ENCODE peak calls at places on chromosome 14, in four cellular contexts. One of them, this sample, is unnamed.

GRCh38 chr14:35333797-35334743 is 41.9 kb downstream of the PSMA6 start:
- DNase-seq in breast epithelium: no peak
- DNase-seq in endothelial cell of umbilical vein: no peak
- DNase-seq in heart left ventricle: no peak
- DNase-seq in this sample: peak; percentile 53

GRCh38 chr14:36820111-36820709 is 158.6 kb downstream of the PAX9 start:
- DNase-seq in endothelial cell of umbilical vein: no peak
- DNase-seq in breast epithelium: no peak
- DNase-seq in heart left ventricle: no peak
- DNase-seq in this sample: no peak

GRCh38 chr14:61498811-61499210 is 177.4 kb downstream of the PRKCH start:
- DNase-seq in endothelial cell of umbilical vein: peak; percentile 91
- DNase-seq in heart left ventricle: no peak
- DNase-seq in breast epithelium: no peak
- DNase-seq in this sample: peak; percentile 41

GRCh38 chr14:101034986-101035385 is 131.5 kb upstream of the RTL1 start:
- DNase-seq in endothelial cell of umbilical vein: no peak
- DNase-seq in heart left ventricle: no peak
- DNase-seq in breast epithelium: no peak
- DNase-seq in this sample: no peak

GRCh38 chr14:63752449-63753169 is 24.7 kb upstream of the SGPP1 start:
- DNase-seq in breast epithelium: no peak
- DNase-seq in heart left ventricle: peak; percentile 19
- DNase-seq in endothelial cell of umbilical vein: no peak
- DNase-seq in this sample: peak; percentile 55

GRCh38 chr14:91918159-91918883 is 29.2 kb downstream of the FBLN5 start:
- DNase-seq in breast epithelium: no peak
- DNase-seq in heart left ventricle: no peak
- DNase-seq in endothelial cell of umbilical vein: no peak
- DNase-seq in this sample: no peak

GRCh38 chr14:67391266-67391665 is 20.7 kb downstream of the PLEK2 start:
- DNase-seq in breast epithelium: no peak
- DNase-seq in heart left ventricle: no peak
- DNase-seq in endothelial cell of umbilical vein: no peak
- DNase-seq in this sample: no peak

GRCh38 chr14:29166507-29166906 is 399.9 kb downstream of the FOXG1 start:
- DNase-seq in breast epithelium: no peak
- DNase-seq in endothelial cell of umbilical vein: no peak
- DNase-seq in heart left ventricle: no peak
- DNase-seq in this sample: no peak

GRCh38 chr14:84885061-84885460 is 644.9 kb upstream of the FLRT2 start:
- DNase-seq in heart left ventricle: no peak
- DNase-seq in endothelial cell of umbilical vein: no peak
- DNase-seq in breast epithelium: no peak
- DNase-seq in this sample: no peak

GRCh38 chr14:94239416-94239815 is 53.7 kb downstream of the SERPINA10 start:
- DNase-seq in heart left ventricle: no peak
- DNase-seq in endothelial cell of umbilical vein: no peak
- DNase-seq in breast epithelium: no peak
- DNase-seq in this sample: no peak

GRCh38 chr14:101473045-101473729 is 88.1 kb upstream of the DIO3 start:
- DNase-seq in heart left ventricle: no peak
- DNase-seq in endothelial cell of umbilical vein: no peak
- DNase-seq in breast epithelium: no peak
- DNase-seq in this sample: no peak

GRCh38 chr14:34081126-34081575 is 130.3 kb upstream of the EGLN3 start:
- DNase-seq in breast epithelium: no peak
- DNase-seq in endothelial cell of umbilical vein: no peak
- DNase-seq in heart left ventricle: peak; percentile 47
- DNase-seq in this sample: no peak

GRCh38 chr14:78566017-78566858 is 396.1 kb downstream of the NRXN3 start:
- DNase-seq in heart left ventricle: peak; percentile 74
- DNase-seq in breast epithelium: peak; percentile 35
- DNase-seq in endothelial cell of umbilical vein: peak; percentile 82
- DNase-seq in this sample: peak; percentile 67

GRCh38 chr14:38357557-38357956 is 101.7 kb upstream of the CLEC14A start:
- DNase-seq in endothelial cell of umbilical vein: peak; percentile 97
- DNase-seq in breast epithelium: no peak
- DNase-seq in heart left ventricle: no peak
- DNase-seq in this sample: no peak

GRCh38 chr14:67358914-67359313 is 690 bp downstream of the ATP6V1D start:
- DNase-seq in breast epithelium: no peak
- DNase-seq in endothelial cell of umbilical vein: no peak
- DNase-seq in heart left ventricle: no peak
- DNase-seq in this sample: peak; percentile 7

GRCh38 chr14:88614218-88614907 is 51.5 kb downstream of the ZC3H14 start:
- DNase-seq in heart left ventricle: no peak
- DNase-seq in breast epithelium: no peak
- DNase-seq in endothelial cell of umbilical vein: peak; percentile 61
- DNase-seq in this sample: no peak

GRCh38 chr14:78162202-78162601 is 8.0 kb upstream of the NRXN3 start:
- DNase-seq in heart left ventricle: no peak
- DNase-seq in breast epithelium: no peak
- DNase-seq in endothelial cell of umbilical vein: no peak
- DNase-seq in this sample: peak; percentile 58

GRCh38 chr14:68195126-68195525 is 375.5 kb downstream of the RAD51B start:
- DNase-seq in heart left ventricle: no peak
- DNase-seq in breast epithelium: no peak
- DNase-seq in endothelial cell of umbilical vein: no peak
- DNase-seq in this sample: no peak

GRCh38 chr14:100770046-100770445 is 43.4 kb downstream of the DLK1 start:
- DNase-seq in breast epithelium: no peak
- DNase-seq in heart left ventricle: no peak
- DNase-seq in endothelial cell of umbilical vein: no peak
- DNase-seq in this sample: no peak

GRCh38 chr14:35301334-35302210 is 9.4 kb downstream of the PSMA6 start:
- DNase-seq in endothelial cell of umbilical vein: no peak
- DNase-seq in breast epithelium: no peak
- DNase-seq in heart left ventricle: no peak
- DNase-seq in this sample: no peak

GRCh38 chr14:102295301-102295700 is 9.7 kb downstream of the MOK start:
- DNase-seq in endothelial cell of umbilical vein: no peak
- DNase-seq in heart left ventricle: no peak
- DNase-seq in breast epithelium: no peak
- DNase-seq in this sample: peak; percentile 44

DNA sequence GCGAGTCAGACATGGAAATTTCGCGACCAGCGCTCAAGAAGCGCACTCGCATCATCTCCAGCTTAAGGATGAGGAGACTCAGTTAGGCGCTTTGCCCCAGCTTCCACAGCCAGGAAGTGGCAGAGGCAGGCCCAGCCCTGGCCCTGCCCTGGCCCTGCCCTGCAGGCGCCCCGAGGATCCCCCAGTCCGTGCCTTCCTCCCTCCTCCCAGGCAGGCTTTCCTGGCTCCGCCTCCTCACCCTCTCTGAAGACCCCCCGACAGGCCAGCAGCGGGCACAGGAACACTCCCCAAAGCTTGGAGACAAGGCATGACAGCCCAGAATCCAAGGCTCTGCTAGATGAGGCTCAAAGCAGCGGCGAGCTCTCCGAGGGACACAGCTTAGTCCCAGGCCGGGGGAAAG is 25.1 kb downstream of the UBR7 start:
- DNase-seq in heart left ventricle: no peak
- DNase-seq in breast epithelium: no peak
- DNase-seq in endothelial cell of umbilical vein: no peak
- DNase-seq in this sample: no peak
- H3K4me3 ChIP-seq in heart left ventricle: no peak overlapping the region
- H3K4me3 ChIP-seq in breast epithelium: peak overlapping the region; percentile 71
- H3K4me3 ChIP-seq in endothelial cell of umbilical vein: peak overlapping the region; percentile 14
- H3K4me3 ChIP-seq in this sample: no peak overlapping the region

DNA sequence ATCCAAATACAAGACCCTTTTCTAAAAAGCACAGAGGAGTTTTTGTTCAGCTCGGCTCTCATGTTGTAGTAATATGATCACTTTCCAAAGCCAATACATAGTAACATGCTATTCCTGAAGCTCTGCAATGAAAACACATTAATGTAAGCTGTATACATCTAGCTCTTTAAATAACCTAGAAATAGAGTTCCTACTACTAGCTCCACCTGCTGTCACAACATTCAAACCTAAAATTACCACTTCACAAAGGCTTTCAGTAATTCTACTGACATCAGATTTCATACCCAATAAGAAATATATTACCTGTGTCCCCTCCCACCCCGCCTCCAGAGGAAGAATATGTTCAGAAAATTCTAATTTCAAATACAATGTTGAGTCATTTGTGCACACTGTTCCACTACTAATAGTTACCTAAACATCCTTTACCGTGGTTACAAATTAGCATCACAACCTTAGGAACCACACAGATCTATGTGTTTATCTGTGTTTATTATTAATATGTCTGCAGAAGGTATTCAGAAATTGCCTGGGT is 17.8 kb downstream of the EFCAB11 start:
- DNase-seq in heart left ventricle: no peak
- DNase-seq in endothelial cell of umbilical vein: no peak
- DNase-seq in breast epithelium: no peak
- DNase-seq in this sample: no peak
- TF ChIP-seq CTCF in heart left ventricle: no peak
- TF ChIP-seq CTCF in endothelial cell of umbilical vein: no peak
- TF ChIP-seq CTCF in breast epithelium: no peak
- TF ChIP-seq CTCF in this sample: no peak

GRCh38 chr14:76812093-76812421 is 625 bp downstream of the ANGEL1 start:
- DNase-seq in breast epithelium: peak; percentile 30
- DNase-seq in heart left ventricle: no peak
- DNase-seq in endothelial cell of umbilical vein: no peak
- DNase-seq in this sample: no peak

GRCh38 chr14:76812422-76813383 is at the start of gene ANGEL1:
- DNase-seq in breast epithelium: peak; percentile 97
- DNase-seq in endothelial cell of umbilical vein: peak; percentile 90
- DNase-seq in heart left ventricle: peak; percentile 95
- DNase-seq in this sample: peak; percentile 96

GRCh38 chr14:76811561-76811960 is 1.1 kb downstream of the ANGEL1 start:
- DNase-seq in endothelial cell of umbilical vein: peak; percentile 30
- DNase-seq in breast epithelium: no peak
- DNase-seq in heart left ventricle: no peak
- DNase-seq in this sample: peak; percentile 8

GRCh38 chr14:76810525-76810924 is 2.2 kb downstream of the ANGEL1 start:
- DNase-seq in breast epithelium: no peak
- DNase-seq in heart left ventricle: no peak
- DNase-seq in endothelial cell of umbilical vein: no peak
- DNase-seq in this sample: no peak

DNA sequence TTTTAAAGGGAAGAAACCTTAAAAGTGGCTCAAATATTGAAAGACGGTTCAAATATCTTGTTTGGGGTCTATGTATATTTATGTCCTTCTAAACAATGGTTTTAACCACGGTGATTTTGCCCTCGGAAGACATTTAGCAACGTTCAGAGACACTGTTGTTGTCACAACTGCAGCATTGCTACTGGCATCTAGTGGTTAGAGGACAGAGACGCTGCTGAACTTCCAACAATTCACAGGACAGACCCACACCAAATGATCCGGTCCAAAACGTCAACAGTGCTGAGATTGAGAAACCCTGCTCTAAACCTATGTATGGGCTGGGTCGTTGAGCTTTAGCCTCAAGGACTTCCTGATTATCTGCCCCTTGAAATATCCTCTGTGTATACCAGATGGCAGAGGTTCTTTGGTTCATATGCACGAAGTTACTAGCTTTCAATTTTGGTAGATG is 1.7 kb downstream of the ANGEL1 start:
- DNase-seq in breast epithelium: no peak
- DNase-seq in endothelial cell of umbilical vein: peak; percentile 59
- DNase-seq in heart left ventricle: peak; percentile 27
- DNase-seq in this sample: peak; percentile 66
- TF ChIP-seq POLR2A in breast epithelium: no peak
- TF ChIP-seq POLR2A in endothelial cell of umbilical vein: no peak
- TF ChIP-seq POLR2A in heart left ventricle: no peak
- TF ChIP-seq POLR2A in this sample: no peak

GRCh38 chr14:93065272-93065730 is 50.4 kb downstream of the ITPK1 start:
- DNase-seq in breast epithelium: no peak
- DNase-seq in endothelial cell of umbilical vein: no peak
- DNase-seq in heart left ventricle: no peak
- DNase-seq in this sample: no peak
- H3K4me3 ChIP-seq in breast epithelium: no peak overlapping the region
- H3K4me3 ChIP-seq in endothelial cell of umbilical vein: no peak overlapping the region
- H3K4me3 ChIP-seq in heart left ventricle: no peak overlapping the region
- H3K4me3 ChIP-seq in this sample: peak overlapping the region; percentile 43